ENCODE peak calls at places on chromosome 3, in ten cellular contexts. One of them, this sample, is unnamed. For H3K4me1, the result is how much of the 10 kb centered on the place peaks cover.

GRCh38 chr3:78050276-78051080 is 1010.6 kb downstream of the ROBO2 start:
- DNase-seq in endodermal cell: no peak
- DNase-seq in esophagus muscularis mucosa: no peak
- DNase-seq in left lung: no peak
- DNase-seq in vagina: no peak
- DNase-seq in Peyer's patch: no peak
- DNase-seq in A549: no peak
- DNase-seq in GM23338: no peak
- DNase-seq in transverse colon: no peak
- DNase-seq in cardiac muscle cell: no peak
- DNase-seq in this sample: peak

GRCh38 chr3:113040231-113040630 is 49.4 kb downstream of the GTPBP8 start:
- DNase-seq in cardiac muscle cell: no peak
- DNase-seq in esophagus muscularis mucosa: no peak
- DNase-seq in vagina: no peak
- DNase-seq in transverse colon: no peak
- DNase-seq in A549: no peak
- DNase-seq in Peyer's patch: no peak
- DNase-seq in GM23338: no peak
- DNase-seq in left lung: no peak
- DNase-seq in endodermal cell: no peak
- DNase-seq in this sample: no peak

GRCh38 chr3:15629860-15630597 is 28.5 kb downstream of the BTD start:
- DNase-seq in left lung: no peak
- DNase-seq in A549: peak
- DNase-seq in Peyer's patch: peak
- DNase-seq in esophagus muscularis mucosa: no peak
- DNase-seq in endodermal cell: peak
- DNase-seq in vagina: no peak
- DNase-seq in GM23338: peak
- DNase-seq in cardiac muscle cell: peak
- DNase-seq in transverse colon: peak
- DNase-seq in this sample: peak

GRCh38 chr3:56815571-56815970 is 13.8 kb upstream of the ARHGEF3 start:
- DNase-seq in cardiac muscle cell: no peak
- DNase-seq in Peyer's patch: no peak
- DNase-seq in endodermal cell: no peak
- DNase-seq in A549: no peak
- DNase-seq in vagina: no peak
- DNase-seq in left lung: no peak
- DNase-seq in transverse colon: no peak
- DNase-seq in esophagus muscularis mucosa: no peak
- DNase-seq in GM23338: no peak
- DNase-seq in this sample: no peak

GRCh38 chr3:107241217-107241616 is 136.0 kb upstream of the CCDC54 start:
- DNase-seq in Peyer's patch: peak
- DNase-seq in GM23338: peak
- DNase-seq in esophagus muscularis mucosa: no peak
- DNase-seq in vagina: no peak
- DNase-seq in cardiac muscle cell: peak
- DNase-seq in endodermal cell: peak
- DNase-seq in transverse colon: peak
- DNase-seq in left lung: peak
- DNase-seq in A549: peak
- DNase-seq in this sample: peak

GRCh38 chr3:29258161-29258560 is 22.7 kb upstream of the RBMS3 start:
- DNase-seq in endodermal cell: no peak
- DNase-seq in GM23338: no peak
- DNase-seq in A549: no peak
- DNase-seq in cardiac muscle cell: no peak
- DNase-seq in left lung: no peak
- DNase-seq in vagina: no peak
- DNase-seq in transverse colon: no peak
- DNase-seq in Peyer's patch: no peak
- DNase-seq in esophagus muscularis mucosa: no peak
- DNase-seq in this sample: no peak

GRCh38 chr3:155791190-155791589 is 14.9 kb downstream of the C3orf33 start:
- DNase-seq in Peyer's patch: no peak
- DNase-seq in cardiac muscle cell: no peak
- DNase-seq in transverse colon: no peak
- DNase-seq in A549: no peak
- DNase-seq in GM23338: peak
- DNase-seq in endodermal cell: peak
- DNase-seq in esophagus muscularis mucosa: no peak
- DNase-seq in left lung: no peak
- DNase-seq in vagina: no peak
- DNase-seq in this sample: peak

GRCh38 chr3:33541918-33542317 is 101.7 kb upstream of the UBP1 start:
- DNase-seq in vagina: no peak
- DNase-seq in endodermal cell: no peak
- DNase-seq in Peyer's patch: no peak
- DNase-seq in GM23338: no peak
- DNase-seq in A549: no peak
- DNase-seq in left lung: no peak
- DNase-seq in transverse colon: no peak
- DNase-seq in cardiac muscle cell: no peak
- DNase-seq in esophagus muscularis mucosa: no peak
- DNase-seq in this sample: no peak

GRCh38 chr3:195261925-195262324 is 9.0 kb downstream of the XXYLT1 start:
- DNase-seq in transverse colon: no peak
- DNase-seq in left lung: no peak
- DNase-seq in endodermal cell: no peak
- DNase-seq in GM23338: no peak
- DNase-seq in esophagus muscularis mucosa: peak
- DNase-seq in A549: no peak
- DNase-seq in Peyer's patch: no peak
- DNase-seq in vagina: no peak
- DNase-seq in cardiac muscle cell: no peak
- DNase-seq in this sample: no peak

GRCh38 chr3:195259564-195260285 is 11.2 kb downstream of the XXYLT1 start:
- DNase-seq in left lung: peak
- DNase-seq in cardiac muscle cell: peak
- DNase-seq in esophagus muscularis mucosa: peak
- DNase-seq in endodermal cell: peak
- DNase-seq in A549: peak
- DNase-seq in vagina: peak
- DNase-seq in transverse colon: peak
- DNase-seq in Peyer's patch: peak
- DNase-seq in GM23338: peak
- DNase-seq in this sample: peak

GRCh38 chr3:195258449-195259145 is 12.4 kb downstream of the XXYLT1 start:
- DNase-seq in vagina: no peak
- DNase-seq in left lung: peak
- DNase-seq in GM23338: no peak
- DNase-seq in transverse colon: no peak
- DNase-seq in A549: no peak
- DNase-seq in cardiac muscle cell: no peak
- DNase-seq in Peyer's patch: peak
- DNase-seq in endodermal cell: peak
- DNase-seq in esophagus muscularis mucosa: peak
- DNase-seq in this sample: peak

GRCh38 chr3:195259146-195259563 is 11.8 kb downstream of the XXYLT1 start:
- DNase-seq in esophagus muscularis mucosa: no peak
- DNase-seq in transverse colon: no peak
- DNase-seq in left lung: no peak
- DNase-seq in vagina: no peak
- DNase-seq in GM23338: no peak
- DNase-seq in cardiac muscle cell: peak
- DNase-seq in endodermal cell: peak
- DNase-seq in A549: peak
- DNase-seq in Peyer's patch: no peak
- DNase-seq in this sample: peak

DNA sequence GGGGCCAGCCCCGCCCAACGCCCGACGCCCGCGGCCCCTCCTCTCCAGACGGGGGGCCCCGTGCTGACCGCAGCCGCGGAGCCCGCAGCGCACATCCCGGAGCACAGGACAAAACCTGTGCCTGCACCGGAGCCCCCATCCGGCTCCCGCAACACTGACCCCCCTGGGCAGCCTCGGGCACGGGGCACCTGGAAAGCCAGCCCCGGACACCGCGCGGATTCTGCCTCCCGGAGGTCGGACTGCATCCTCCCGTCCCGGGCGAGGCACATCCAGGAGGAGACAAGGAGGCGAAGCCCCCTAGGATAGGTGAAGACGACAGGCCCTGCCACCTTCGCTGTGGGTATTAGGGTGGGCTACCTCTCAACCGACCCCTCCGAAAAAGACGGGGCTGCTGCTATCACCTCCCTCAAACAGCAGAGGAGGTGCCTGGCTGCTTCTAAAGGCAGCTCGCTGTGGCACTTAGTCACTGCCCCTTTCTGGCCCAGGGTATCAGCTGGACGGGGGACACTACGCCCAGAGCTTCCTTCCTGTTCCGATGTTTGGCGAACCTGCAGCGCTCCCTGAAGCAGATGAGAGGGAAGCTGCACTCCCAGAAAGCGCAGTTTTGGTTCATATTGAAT is 10.6 kb downstream of the XXYLT1 start:
- DNase-seq in esophagus muscularis mucosa: peak
- DNase-seq in cardiac muscle cell: peak
- DNase-seq in GM23338: peak
- DNase-seq in endodermal cell: peak
- DNase-seq in A549: no peak
- DNase-seq in Peyer's patch: no peak
- DNase-seq in transverse colon: peak
- DNase-seq in left lung: peak
- DNase-seq in vagina: peak
- DNase-seq in this sample: no peak
- TF ChIP-seq CTCF in esophagus muscularis mucosa: no peak
- TF ChIP-seq CTCF in cardiac muscle cell: no peak
- TF ChIP-seq CTCF in GM23338: no peak
- TF ChIP-seq CTCF in endodermal cell: peak
- TF ChIP-seq CTCF in A549: no peak
- TF ChIP-seq CTCF in Peyer's patch: no peak
- TF ChIP-seq CTCF in transverse colon: no peak
- TF ChIP-seq CTCF in left lung: peak
- TF ChIP-seq CTCF in vagina: peak
- TF ChIP-seq CTCF in this sample: peak

DNA sequence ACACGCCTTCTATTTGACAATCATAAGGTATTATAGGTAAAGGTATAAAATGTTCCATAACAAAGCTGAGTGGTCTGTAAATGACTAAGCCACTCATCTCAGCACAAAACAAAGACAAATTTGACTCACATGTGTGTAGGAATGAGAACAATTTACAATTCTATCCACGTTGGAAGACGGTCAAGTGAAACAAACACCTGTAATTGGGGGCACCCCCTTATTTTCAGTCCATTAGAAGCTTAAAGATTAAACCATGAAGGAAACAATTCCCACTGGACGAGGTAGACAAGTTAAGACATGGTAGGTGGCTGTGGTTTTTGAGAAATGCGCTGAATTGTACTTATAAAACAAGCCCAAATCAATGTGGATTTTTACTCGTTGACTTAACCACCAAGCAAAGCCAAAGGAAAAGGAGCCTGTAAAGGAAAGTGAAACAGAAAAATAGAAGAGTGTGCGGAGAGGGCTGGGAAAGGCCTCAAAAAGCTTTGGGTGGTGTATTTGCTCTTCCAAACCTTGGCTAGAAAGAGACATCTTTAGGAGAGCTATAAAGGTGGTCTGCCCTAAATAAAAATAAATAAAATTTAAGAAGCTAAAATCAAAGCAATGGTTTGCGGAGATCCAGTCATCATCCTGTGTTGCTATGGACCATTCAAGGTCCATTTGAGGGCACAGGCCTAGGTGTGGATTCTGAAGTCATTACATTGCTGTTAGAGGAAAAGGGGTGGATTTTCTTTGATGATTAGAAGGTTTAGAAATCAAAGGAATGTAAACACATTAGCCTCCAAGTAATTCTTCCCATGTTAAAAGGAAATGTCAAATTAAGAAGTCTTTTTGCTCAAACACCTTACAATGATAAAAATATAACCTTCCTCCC is 135.0 kb downstream of the TFG start:
- DNase-seq in esophagus muscularis mucosa: no peak
- DNase-seq in left lung: no peak
- DNase-seq in Peyer's patch: no peak
- DNase-seq in transverse colon: no peak
- DNase-seq in cardiac muscle cell: no peak
- DNase-seq in A549: no peak
- DNase-seq in vagina: no peak
- DNase-seq in endodermal cell: no peak
- DNase-seq in GM23338: no peak
- DNase-seq in this sample: no peak
- H3K4me1 ChIP-seq in esophagus muscularis mucosa: under half
- H3K4me1 ChIP-seq in left lung: under half
- H3K4me1 ChIP-seq in Peyer's patch: under half
- H3K4me1 ChIP-seq in transverse colon: under half
- H3K4me1 ChIP-seq in cardiac muscle cell: under half
- H3K4me1 ChIP-seq in A549: under half
- H3K4me1 ChIP-seq in vagina: under half
- H3K4me1 ChIP-seq in endodermal cell: under half
- H3K4me1 ChIP-seq in GM23338: under half
- H3K4me1 ChIP-seq in this sample: under half

GRCh38 chr3:105916767-105917166 is 48.0 kb upstream of the CBLB start:
- DNase-seq in A549: no peak
- DNase-seq in endodermal cell: no peak
- DNase-seq in GM23338: no peak
- DNase-seq in transverse colon: no peak
- DNase-seq in cardiac muscle cell: no peak
- DNase-seq in left lung: no peak
- DNase-seq in vagina: no peak
- DNase-seq in esophagus muscularis mucosa: no peak
- DNase-seq in Peyer's patch: no peak
- DNase-seq in this sample: no peak

GRCh38 chr3:105907790-105908189 is 39.0 kb upstream of the CBLB start:
- DNase-seq in esophagus muscularis mucosa: no peak
- DNase-seq in left lung: no peak
- DNase-seq in transverse colon: no peak
- DNase-seq in endodermal cell: no peak
- DNase-seq in Peyer's patch: no peak
- DNase-seq in GM23338: no peak
- DNase-seq in A549: no peak
- DNase-seq in cardiac muscle cell: no peak
- DNase-seq in vagina: no peak
- DNase-seq in this sample: peak

GRCh38 chr3:105915524-105915923 is 46.7 kb upstream of the CBLB start:
- DNase-seq in Peyer's patch: no peak
- DNase-seq in cardiac muscle cell: no peak
- DNase-seq in GM23338: no peak
- DNase-seq in esophagus muscularis mucosa: no peak
- DNase-seq in left lung: no peak
- DNase-seq in vagina: no peak
- DNase-seq in A549: no peak
- DNase-seq in endodermal cell: no peak
- DNase-seq in transverse colon: no peak
- DNase-seq in this sample: no peak

GRCh38 chr3:105912891-105913290 is 44.1 kb upstream of the CBLB start:
- DNase-seq in GM23338: no peak
- DNase-seq in esophagus muscularis mucosa: no peak
- DNase-seq in Peyer's patch: no peak
- DNase-seq in A549: no peak
- DNase-seq in endodermal cell: no peak
- DNase-seq in transverse colon: no peak
- DNase-seq in cardiac muscle cell: no peak
- DNase-seq in vagina: no peak
- DNase-seq in left lung: no peak
- DNase-seq in this sample: no peak

GRCh38 chr3:105913616-105914015 is 44.8 kb upstream of the CBLB start:
- DNase-seq in Peyer's patch: no peak
- DNase-seq in left lung: no peak
- DNase-seq in A549: no peak
- DNase-seq in GM23338: no peak
- DNase-seq in vagina: no peak
- DNase-seq in endodermal cell: no peak
- DNase-seq in esophagus muscularis mucosa: no peak
- DNase-seq in transverse colon: no peak
- DNase-seq in cardiac muscle cell: no peak
- DNase-seq in this sample: no peak
- TF ChIP-seq CTCF in Peyer's patch: no peak
- TF ChIP-seq CTCF in left lung: no peak
- TF ChIP-seq CTCF in A549: no peak
- TF ChIP-seq CTCF in GM23338: no peak
- TF ChIP-seq CTCF in vagina: no peak
- TF ChIP-seq CTCF in endodermal cell: no peak
- TF ChIP-seq CTCF in esophagus muscularis mucosa: no peak
- TF ChIP-seq CTCF in transverse colon: no peak
- TF ChIP-seq CTCF in cardiac muscle cell: no peak
- TF ChIP-seq CTCF in this sample: no peak

DNA sequence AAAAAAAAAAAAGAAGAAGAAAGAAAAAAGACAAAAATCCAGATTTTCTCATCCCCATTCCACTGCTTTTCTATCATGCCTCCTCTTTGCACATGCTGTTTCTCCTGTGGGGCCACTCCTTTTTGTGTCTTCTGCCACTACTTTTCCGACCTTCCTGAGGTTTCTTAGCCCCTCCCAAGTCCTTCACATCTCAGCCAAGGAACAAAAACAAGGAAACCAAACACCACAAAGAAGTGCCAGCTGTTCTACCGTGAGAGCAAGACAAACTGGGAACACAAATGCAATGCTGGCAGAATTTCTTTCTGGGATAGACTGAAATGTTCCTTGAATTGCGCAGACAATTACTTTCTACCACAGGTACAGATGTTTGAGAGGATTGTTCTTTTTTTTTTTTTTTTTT is 83.2 kb downstream of the MB21D2 start:
- DNase-seq in A549: no peak
- DNase-seq in Peyer's patch: no peak
- DNase-seq in esophagus muscularis mucosa: no peak
- DNase-seq in GM23338: peak
- DNase-seq in cardiac muscle cell: no peak
- DNase-seq in left lung: no peak
- DNase-seq in transverse colon: no peak
- DNase-seq in endodermal cell: no peak
- DNase-seq in vagina: no peak
- DNase-seq in this sample: no peak
- H3K4me1 ChIP-seq in A549: half or more
- H3K4me1 ChIP-seq in Peyer's patch: under half
- H3K4me1 ChIP-seq in esophagus muscularis mucosa: under half
- H3K4me1 ChIP-seq in GM23338: under half
- H3K4me1 ChIP-seq in cardiac muscle cell: under half
- H3K4me1 ChIP-seq in left lung: under half
- H3K4me1 ChIP-seq in transverse colon: under half
- H3K4me1 ChIP-seq in endodermal cell: under half
- H3K4me1 ChIP-seq in vagina: under half
- H3K4me1 ChIP-seq in this sample: under half